ENCODE peak calls at places on chromosome 7, in seven cellular contexts. I is HAP-1; N is heart left ventricle; L is ovary; E is spleen; C is heart right ventricle; F is CD8-positive, alpha-beta memory T cell. J is an unnamed sample. For H3K4me1, H3K9me3 and H3K36me3, the result is how much of the 10 kb centered on the place peaks cover.

GRCh38 chr7:104862719-104863118 is 151.3 kb upstream of the KMT2E start:
- DNase-seq in C (no peak), E (no peak), I (peak), L (no peak), F (no peak), N (no peak), J (no peak)

GRCh38 chr7:99551329-99551728 is 585 bp downstream of the FAM200A start:
- DNase-seq in L (no peak), I (no peak), N (no peak), F (no peak), E (no peak), C (no peak), J (no peak)

GRCh38 chr7:74069086-74069541 is 14.5 kb upstream of the LIMK1 start:
- DNase-seq in E (peak), F (no peak), N (no peak), L (no peak), C (no peak), I (no peak), J (no peak)

GRCh38 chr7:1611708-1612241 is 41.9 kb upstream of the PSMG3 start:
- DNase-seq in I (no peak), C (no peak), E (no peak), N (no peak), F (no peak), L (no peak), J (no peak)

GRCh38 chr7:14639329-14639728 is 263.2 kb downstream of the DGKB start:
- DNase-seq in E (no peak), L (no peak), C (no peak), F (no peak), N (no peak), I (no peak), J (no peak)

GRCh38 chr7:125316451-125316850 is 386.8 kb upstream of the POT1 start:
- DNase-seq in E (no peak), L (no peak), C (no peak), N (no peak), I (peak), F (no peak), J (no peak)

GRCh38 chr7:115008465-115009114 is 86.7 kb downstream of the MDFIC start:
- DNase-seq in N (peak), L (peak), E (no peak), C (peak), F (no peak), I (no peak), J (peak)

GRCh38 chr7:30740417-30741181 is 11.3 kb upstream of the INMT start:
- DNase-seq in I (peak), E (peak), C (peak), F (peak), L (peak), N (peak), J (peak)

GRCh38 chr7:826230-826905 is 5.9 kb upstream of the SUN1 start:
- DNase-seq in C (no peak), F (no peak), I (no peak), E (peak), L (no peak), N (no peak), J (no peak)

GRCh38 chr7:147022056-147022455 is 905.5 kb downstream of the CNTNAP2 start:
- DNase-seq in C (no peak), E (no peak), F (no peak), L (no peak), N (no peak), I (no peak), J (no peak)

GRCh38 chr7:11415101-11415500 is 416.9 kb downstream of the THSD7A start:
- DNase-seq in C (no peak), F (no peak), N (no peak), L (no peak), E (no peak), I (no peak), J (no peak)

GRCh38 chr7:116741625-116742316 is 69.8 kb downstream of the MET start:
- DNase-seq in I (no peak), N (no peak), F (no peak), L (no peak), E (no peak), C (no peak), J (no peak)

GRCh38 chr7:94228223-94228622 is 166.5 kb upstream of the COL1A2 start:
- DNase-seq in C (no peak), I (no peak), L (no peak), F (no peak), N (no peak), E (no peak), J (no peak)

GRCh38 chr7:45923290-45923689 is 2.2 kb upstream of the IGFBP3 start:
- DNase-seq in E (peak), C (peak), N (peak), I (peak), L (peak), F (peak), J (peak)

GRCh38 chr7:142807855-142808460 is 37.2 kb downstream of the PRSS2 start:
- DNase-seq in I (no peak), E (no peak), F (no peak), L (no peak), N (no peak), C (no peak), J (no peak)

GRCh38 chr7:37311282-37311868 is 137.3 kb downstream of the ELMO1 start:
- DNase-seq in F (no peak), L (no peak), E (peak), I (no peak), C (no peak), N (no peak), J (no peak)

GRCh38 chr7:42207420-42207819 is 29.6 kb downstream of the GLI3 start:
- DNase-seq in N (no peak), C (no peak), I (no peak), E (no peak), L (no peak), F (no peak), J (no peak)

GRCh38 chr7:36047254-36047653 is 105.8 kb upstream of the EEPD1 start:
- DNase-seq in L (no peak), I (no peak), F (no peak), N (no peak), E (no peak), C (no peak), J (no peak)

GRCh38 chr7:100890640-100891521 is 1.4 kb upstream of the UFSP1 start:
- DNase-seq in L (peak), N (no peak), F (no peak), E (peak), I (no peak), C (no peak), J (peak)

GRCh38 chr7:1229334-1229935 is 3.2 kb upstream of the UNCX start:
- DNase-seq in C (no peak), I (no peak), E (no peak), N (no peak), F (no peak), L (no peak), J (no peak)

GRCh38 chr7:23863209-23863798 is 153.3 kb downstream of the STK31 start:
- DNase-seq in F (no peak), C (no peak), N (no peak), L (no peak), I (no peak), E (no peak), J (no peak)

GRCh38 chr7:18637516-18637915 is 142.0 kb downstream of the HDAC9 start:
- DNase-seq in N (no peak), E (no peak), F (no peak), L (no peak), C (no peak), I (no peak), J (no peak)

GRCh38 chr7:66186991-66187390 is 18.1 kb upstream of the TPST1 start:
- DNase-seq in N (no peak), E (no peak), L (no peak), I (no peak), C (no peak), F (no peak), J (no peak)

GRCh38 chr7:77290425-77290824 is 90.8 kb upstream of the FGL2 start:
- DNase-seq in L (no peak), E (no peak), C (no peak), F (no peak), N (no peak), I (no peak), J (no peak)

GRCh38 chr7:136914016-136914415 is 45.6 kb downstream of the CHRM2 start:
- DNase-seq in E (no peak), L (no peak), I (no peak), F (no peak), C (no peak), N (no peak), J (no peak)

GRCh38 chr7:23654508-23654907 is 25.5 kb upstream of the FAM221A start:
- DNase-seq in F (no peak), E (no peak), N (no peak), L (no peak), C (no peak), I (peak), J (no peak)

GRCh38 chr7:30114536-30115258 is 20.1 kb upstream of the MTURN start:
- DNase-seq in L (no peak), E (no peak), N (no peak), F (no peak), I (no peak), C (no peak), J (no peak)

GRCh38 chr7:155921086-155921803 is 109.0 kb upstream of the SHH start:
- DNase-seq in E (peak), L (no peak), N (no peak), I (no peak), F (no peak), C (no peak), J (no peak)

GRCh38 chr7:91875851-91876250 is 4.7 kb downstream of the MTERF1 start:
- DNase-seq in F (no peak), E (no peak), L (no peak), I (no peak), C (no peak), N (no peak), J (no peak)

GRCh38 chr7:141073173-141073640 is 657 bp upstream of the TMEM178B start:
- DNase-seq in L (no peak), E (no peak), C (peak), N (peak), F (no peak), I (peak), J (peak)

GRCh38 chr7:87797798-87798403 is 78.3 kb downstream of the SLC25A40 start:
- DNase-seq in E (no peak), N (no peak), C (no peak), L (no peak), F (no peak), I (peak), J (no peak)

GRCh38 chr7:108114117-108114841 is 15.9 kb downstream of the LAMB4 start:
- DNase-seq in L (no peak), E (no peak), C (no peak), N (no peak), I (peak), F (no peak), J (no peak)

GRCh38 chr7:101031082-101031481 is 11.2 kb downstream of the MUC17 start:
- DNase-seq in C (no peak), I (no peak), L (no peak), N (no peak), E (no peak), F (no peak), J (no peak)

GRCh38 chr7:102412548-102412947 is 16.4 kb downstream of the PRKRIP1 start:
- DNase-seq in C (peak), L (no peak), F (peak), I (peak), N (no peak), E (peak), J (peak)

GRCh38 chr7:131357282-131357880 is 29.7 kb downstream of the MKLN1 start:
- DNase-seq in L (no peak), E (no peak), N (no peak), C (no peak), F (no peak), I (no peak), J (no peak)

GRCh38 chr7:131355917-131356777 is 28.5 kb downstream of the MKLN1 start:
- DNase-seq in F (no peak), I (no peak), E (no peak), C (no peak), N (peak), L (no peak), J (no peak)

GRCh38 chr7:131358636-131359035 is 31.0 kb downstream of the MKLN1 start:
- DNase-seq in N (no peak), C (no peak), E (no peak), L (no peak), F (no peak), I (no peak), J (no peak)

GRCh38 chr7:131363719-131364118 is 36.0 kb downstream of the MKLN1 start:
- DNase-seq in F (no peak), L (no peak), I (no peak), N (no peak), C (no peak), E (no peak), J (no peak)

GRCh38 chr7:131359136-131359776 is 31.6 kb downstream of the MKLN1 start:
- DNase-seq in L (no peak), F (no peak), E (no peak), I (no peak), C (no peak), N (no peak), J (no peak)
- H3K4me1 ChIP-seq in L (under half), F (under half), E (half or more), I (under half), C (under half), N (half or more), J (half or more)

GRCh38 chr7:96640054-96640453 is 69.6 kb downstream of the SEM1 start:
- DNase-seq in F (no peak), C (no peak), I (no peak), E (no peak), L (no peak), N (no peak), J (no peak)
- H3K9me3 ChIP-seq in F (under half), C (under half), I (under half), E (under half), L (under half), N (under half), J (under half)

GRCh38 chr7:138564365-138564764 is 104.3 kb downstream of the TRIM24 start:
- DNase-seq in N (peak), F (no peak), I (no peak), C (no peak), L (no peak), E (no peak), J (no peak)
- H3K36me3 ChIP-seq in N (under half), F (under half), I (half or more), C (under half), L (under half), E (half or more), J (half or more)

DNA sequence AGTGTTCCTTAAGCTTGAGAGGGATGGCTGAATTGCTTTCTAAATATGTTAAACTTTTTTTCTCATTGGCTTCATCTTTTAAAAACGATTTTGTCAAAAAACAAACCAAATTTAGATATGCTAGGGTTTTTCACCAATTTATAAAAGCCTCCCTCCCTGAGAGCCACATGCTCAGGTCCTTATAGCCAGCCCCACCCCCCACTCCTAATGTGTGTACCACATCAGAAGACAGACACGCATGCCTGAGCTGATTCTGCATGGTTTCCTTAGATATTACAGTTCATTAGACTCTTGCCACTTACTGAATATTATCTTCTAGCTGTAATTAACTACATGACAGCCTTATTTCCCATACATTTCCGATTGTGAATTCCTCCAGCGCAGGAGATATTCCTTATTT is 2.0 kb downstream of the CUL1 start:
- DNase-seq in N (no peak), E (no peak), F (no peak), L (no peak), I (peak), C (no peak), J (no peak)
- H3K4me1 ChIP-seq in N (half or more), E (half or more), F (half or more), L (under half), I (under half), C (under half), J (half or more)

GRCh38 chr7:32518534-32519140 is 23.3 kb downstream of the AVL9 start:
- DNase-seq in C (no peak), I (peak), E (no peak), F (no peak), N (no peak), L (no peak), J (no peak)

GRCh38 chr7:32519763-32520162 is 24.5 kb downstream of the AVL9 start:
- DNase-seq in I (no peak), F (no peak), N (no peak), C (no peak), L (no peak), E (no peak), J (no peak)

GRCh38 chr7:32516551-32517082 is 21.3 kb downstream of the AVL9 start:
- DNase-seq in N (no peak), E (no peak), I (no peak), F (no peak), C (no peak), L (no peak), J (no peak)

GRCh38 chr7:32513205-32513604 is 17.9 kb downstream of the AVL9 start:
- DNase-seq in I (no peak), C (no peak), L (no peak), F (no peak), E (no peak), N (no peak), J (no peak)

GRCh38 chr7:32515890-32516550 is 20.7 kb downstream of the AVL9 start:
- DNase-seq in I (no peak), L (no peak), C (no peak), N (no peak), F (no peak), E (no peak), J (no peak)
- H3K9me3 ChIP-seq in I (under half), L (under half), C (under half), N (under half), F (under half), E (under half), J (under half)

DNA sequence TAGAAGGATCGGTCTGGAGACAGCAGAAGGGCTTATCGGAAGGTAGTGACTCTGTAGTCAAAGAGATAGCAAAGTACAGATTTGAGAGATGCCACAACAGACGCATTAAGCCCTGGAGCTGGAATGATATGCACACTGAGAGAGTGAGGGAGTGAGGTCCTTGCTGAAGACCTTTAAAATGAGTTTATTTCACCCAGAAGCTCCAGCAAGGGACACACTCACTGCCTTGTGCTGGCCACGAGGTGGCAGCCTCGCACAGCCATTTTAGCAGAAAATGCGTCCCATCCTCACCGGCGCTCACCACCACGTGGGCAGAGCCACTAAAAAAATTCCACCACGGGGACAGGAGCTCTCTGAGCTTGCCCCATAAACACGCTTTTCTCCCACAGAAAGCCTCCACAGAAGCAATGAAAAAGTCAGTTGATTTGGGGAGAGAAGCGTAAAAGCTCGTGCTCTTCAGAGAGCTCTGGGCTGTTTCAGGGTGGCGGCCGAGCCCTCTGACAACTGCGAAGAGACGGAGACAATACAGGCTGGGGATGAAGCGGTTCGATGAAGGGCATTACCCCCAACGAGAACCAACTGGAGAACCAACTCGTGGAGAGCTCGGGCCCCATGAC is 163.0 kb upstream of the KLF14 start:
- DNase-seq in I (peak), F (peak), N (peak), E (peak), C (peak), L (peak), J (peak)
- H3K36me3 ChIP-seq in I (under half), F (under half), N (under half), E (half or more), C (under half), L (under half), J (under half)

DNA sequence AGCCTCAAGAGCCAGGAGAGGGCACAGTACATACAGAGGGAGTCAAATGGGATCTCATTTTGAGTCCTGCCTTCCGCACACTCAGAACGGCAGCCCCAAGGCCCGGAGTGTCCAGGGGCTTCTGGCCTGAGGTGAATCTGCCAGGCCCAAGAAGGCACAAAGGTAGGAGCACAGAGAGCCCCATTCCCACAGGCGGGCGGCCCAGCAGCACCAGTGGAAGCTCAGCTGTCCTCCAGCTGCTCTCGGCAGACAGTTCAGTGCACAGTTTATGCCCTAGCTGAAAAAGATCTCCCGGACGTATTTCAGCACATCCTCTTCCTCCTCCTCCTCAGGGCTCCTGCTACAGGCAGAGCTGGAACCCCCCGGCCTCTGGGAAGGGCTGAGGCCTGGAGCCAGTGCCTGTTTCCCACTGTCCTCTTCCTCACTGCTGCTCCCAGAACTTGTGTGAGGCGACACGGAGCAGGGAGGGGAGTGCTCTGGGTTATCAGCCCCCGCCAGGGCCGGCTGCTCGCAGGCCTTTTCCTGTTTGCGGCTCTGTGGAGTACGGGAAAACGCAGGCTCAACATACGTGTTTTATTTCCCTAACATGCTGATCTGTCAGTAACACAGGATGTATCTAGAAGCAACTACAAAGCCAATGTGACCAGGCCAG is 4.0 kb downstream of the CYREN start:
- DNase-seq in E (peak), C (no peak), F (no peak), L (no peak), N (peak), I (no peak), J (no peak)
- H3K4me1 ChIP-seq in E (half or more), C (under half), F (under half), L (under half), N (half or more), I (under half), J (half or more)

DNA sequence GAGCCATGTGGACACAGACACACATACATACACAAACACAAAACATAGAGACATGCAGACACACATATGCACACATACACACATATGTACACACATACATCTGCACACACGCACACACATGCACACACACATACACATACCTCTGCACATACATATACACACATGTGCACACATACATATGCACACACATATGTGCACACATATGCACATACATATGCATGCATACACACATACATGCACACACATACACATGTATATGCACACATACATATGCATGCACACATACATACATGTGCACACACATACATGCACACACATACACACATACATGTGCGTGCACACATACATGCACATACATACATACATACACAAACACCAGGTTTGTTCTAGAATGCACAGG is 236.3 kb upstream of the FOXK1 start:
- DNase-seq in L (no peak), N (no peak), I (no peak), C (no peak), F (no peak), E (no peak), J (no peak)
- H3K9me3 ChIP-seq in L (under half), N (under half), I (under half), C (under half), F (under half), E (under half), J (under half)

J was measured in left ventricle myocardium inferior.